ENCODE peak calls at places on chromosomes 7 and 10, in five cellular contexts. J, N, X, S and O are unnamed samples.

GRCh38 chr10:97425964-97426775 is at the start of gene PGAM1:
- DNase-seq in N (peak; percentile 96), X (peak; percentile 97), J (peak; percentile 94), S (peak; percentile 98), O (peak; percentile 100)

GRCh38 chr7:46544396-46545008 is 623.4 kb upstream of the IGFBP3 start:
- DNase-seq in J (peak; percentile 76), X (no peak), N (no peak), S (no peak), O (no peak)

GRCh38 chr7:229184-229964 is 37.0 kb downstream of the FAM20C start:
- DNase-seq in N (peak; percentile 76), J (no peak), X (no peak), S (no peak), O (no peak)

GRCh38 chr7:8189615-8190014 is 72.4 kb downstream of the ICA1 start:
- DNase-seq in N (no peak), X (peak; percentile 88), S (no peak), J (no peak), O (no peak)

GRCh38 chr10:132665946-132666732 is 119.8 kb downstream of the NKX6-2 start:
- DNase-seq in S (peak; percentile 89), X (no peak), N (no peak), J (peak; percentile 92), O (no peak)

GRCh38 chr7:117682681-117683385 is 190.4 kb downstream of the CTTNBP2 start:
- DNase-seq in J (peak; percentile 28), X (no peak), N (peak; percentile 48), S (no peak), O (no peak)

GRCh38 chr10:100655760-100656421 is 89.5 kb upstream of the PAX2 start:
- DNase-seq in X (peak; percentile 42), J (no peak), N (no peak), S (no peak), O (peak; percentile 50)

GRCh38 chr10:109978481-109978880 is 29.3 kb upstream of the ADD3 start:
- DNase-seq in S (peak; percentile 69), X (peak; percentile 41), N (peak; percentile 83), J (peak; percentile 48), O (peak; percentile 43)

GRCh38 chr7:115328018-115328417 is 406.1 kb downstream of the MDFIC start:
- DNase-seq in X (no peak), S (no peak), N (no peak), J (no peak), O (no peak)

GRCh38 chr10:125066704-125067447 is 93.5 kb downstream of the CTBP2 start:
- DNase-seq in N (no peak), J (no peak), X (no peak), S (no peak), O (no peak)

GRCh38 chr10:69383485-69384089 is 33.1 kb downstream of the TACR2 start:
- DNase-seq in X (no peak), J (no peak), S (no peak), N (no peak), O (no peak)

GRCh38 chr10:5293691-5294550 is 70.8 kb upstream of the UCN3 start:
- DNase-seq in N (peak; percentile 73), S (peak; percentile 74), X (peak; percentile 91), J (peak; percentile 50), O (peak; percentile 43)

DNA sequence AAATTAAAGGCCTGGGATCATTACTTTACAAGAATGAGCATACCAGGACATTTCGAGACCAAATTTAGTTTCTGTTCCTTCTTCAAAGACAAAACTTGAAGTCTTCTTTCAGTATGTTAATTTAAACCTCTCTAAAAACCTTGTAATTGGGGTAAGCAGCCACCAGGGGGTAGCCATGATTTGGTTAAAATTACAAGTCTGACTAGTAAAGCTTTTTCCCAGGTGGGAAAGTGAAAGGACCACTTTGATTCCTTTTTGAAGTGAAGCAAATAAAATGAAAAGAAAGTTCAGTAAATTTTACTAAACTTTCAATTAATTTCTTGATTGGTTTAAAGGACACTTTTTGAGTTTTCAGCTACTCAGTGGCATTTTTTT is 294.3 kb downstream of the BBS9 start:
- DNase-seq in J (peak; percentile 57), N (no peak), X (peak; percentile 30), S (peak; percentile 61), O (peak; percentile 28)
- TF ChIP-seq CTCF in J (peak; percentile 72), N (peak; percentile 50), X (peak; percentile 69), S (peak; percentile 61), O (peak; percentile 63)

GRCh38 chr7:128209229-128210035 is 31.6 kb upstream of the LEP start:
- DNase-seq in N (peak; percentile 82), X (peak; percentile 88), J (peak; percentile 85), S (peak; percentile 86), O (peak; percentile 86)

GRCh38 chr7:128210590-128211570 is 30.2 kb upstream of the LEP start:
- DNase-seq in X (no peak), J (peak; percentile 42), N (no peak), S (no peak), O (no peak)

GRCh38 chr7:128211626-128212025 is 29.5 kb upstream of the LEP start:
- DNase-seq in J (no peak), X (peak; percentile 53), N (no peak), S (no peak), O (no peak)

GRCh38 chr7:128207609-128208008 is 33.5 kb upstream of the LEP start:
- DNase-seq in X (no peak), N (no peak), S (no peak), J (no peak), O (no peak)

DNA sequence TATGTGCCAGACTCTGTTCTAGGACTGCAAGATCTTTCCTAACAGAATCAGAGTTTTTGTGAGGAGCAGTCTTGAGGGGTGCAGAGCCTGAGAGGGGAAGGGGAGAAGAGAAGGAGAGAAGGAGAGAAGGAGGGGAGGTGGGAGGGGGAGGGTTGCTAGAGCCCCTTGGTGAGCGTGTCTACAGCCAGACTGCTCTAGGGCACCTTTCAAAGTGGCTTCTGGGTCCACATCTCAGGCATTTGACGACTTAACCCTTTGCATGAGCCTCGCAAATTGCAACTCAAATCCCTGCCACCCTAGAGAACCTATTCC is 31.1 kb upstream of the LEP start:
- DNase-seq in J (no peak), S (no peak), N (no peak), X (no peak), O (no peak)
- TF ChIP-seq CTCF in J (no peak), S (no peak), N (no peak), X (no peak), O (no peak)

GRCh38 chr7:71518880-71519279 is 386.9 kb downstream of the GALNT17 start:
- DNase-seq in S (no peak), J (no peak), X (no peak), N (no peak), O (no peak)

GRCh38 chr7:71521506-71521905 is 389.6 kb downstream of the GALNT17 start:
- DNase-seq in J (no peak), N (no peak), S (no peak), X (no peak), O (no peak)

DNA sequence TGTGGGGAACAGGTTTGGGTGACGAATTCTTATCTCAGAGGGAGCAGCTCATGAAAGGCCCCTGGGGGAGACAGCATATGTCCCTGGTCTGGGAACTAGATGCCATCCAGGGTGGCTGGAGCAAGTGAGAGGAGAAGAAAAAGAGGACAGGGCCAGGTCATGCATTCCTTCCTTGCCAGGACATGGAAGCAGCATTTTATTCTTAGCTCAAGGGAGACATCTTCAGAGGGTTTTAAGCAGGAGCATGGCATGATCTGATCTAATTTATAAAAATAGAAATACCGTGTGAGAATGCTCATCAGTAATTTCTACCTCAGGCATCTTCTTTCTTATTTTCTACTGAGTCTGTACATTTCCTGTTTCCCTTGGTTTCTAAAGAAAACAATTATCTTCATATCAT is 386.0 kb downstream of the GALNT17 start:
- DNase-seq in N (no peak), J (no peak), S (no peak), X (no peak), O (no peak)
- TF ChIP-seq CTCF in N (no peak), J (no peak), S (no peak), X (no peak), O (no peak)

GRCh38 chr7:6074612-6075380 is 43.6 kb downstream of the ANKRD61 start:
- DNase-seq in N (no peak), J (no peak), S (peak; percentile 81), X (no peak), O (no peak)

GRCh38 chr7:6078548-6078947 is 47.4 kb downstream of the ANKRD61 start:
- DNase-seq in J (no peak), S (peak; percentile 33), N (no peak), X (no peak), O (no peak)
- TF ChIP-seq CTCF in J (no peak), S (no peak), N (no peak), X (no peak), O (no peak)

DNA sequence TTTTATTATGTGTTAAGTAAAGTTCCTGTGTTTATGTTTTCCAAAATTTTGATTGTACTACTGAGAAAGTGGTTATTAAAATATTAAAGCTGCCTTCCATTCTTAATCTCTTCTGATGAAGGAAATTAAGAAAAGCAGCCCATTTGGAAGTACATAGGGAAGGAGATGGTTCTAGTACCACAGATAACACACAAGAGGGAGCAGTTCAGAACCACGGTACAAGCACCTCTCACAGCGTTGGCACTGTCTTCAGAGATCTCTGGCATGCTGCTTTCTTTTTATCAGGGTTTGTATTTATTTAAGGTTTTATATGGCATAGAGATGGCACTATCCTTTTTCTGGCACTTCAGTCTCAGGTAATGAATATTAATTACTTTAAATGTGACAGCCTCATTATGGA is 111.6 kb downstream of the PHTF2 start:
- DNase-seq in N (no peak), S (no peak), J (no peak), X (no peak), O (no peak)
- TF ChIP-seq CTCF in N (peak; percentile 10), S (no peak), J (no peak), X (peak; percentile 11), O (no peak)

GRCh38 chr7:39195967-39196366 is 218.3 kb downstream of the POU6F2 start:
- DNase-seq in N (no peak), J (no peak), X (no peak), S (no peak), O (no peak)
- TF ChIP-seq CTCF in N (no peak), J (no peak), X (no peak), S (no peak), O (no peak)

GRCh38 chr10:31103096-31103495 is 71.4 kb upstream of the ZNF438 start:
- DNase-seq in S (no peak), X (no peak), J (no peak), N (no peak), O (no peak)
- TF ChIP-seq CTCF in S (no peak), X (no peak), J (no peak), N (no peak), O (no peak)